ENCODE peak calls at places on chromosomes 5 and 9, in eight cellular contexts. X, N, O, Z, W, H, P and Y are unnamed samples.
A peak's percentile ranks its signal among the peaks of the same experiment; 100 is the strongest.

GRCh38 chr5:64707191-64707590 is 16.9 kb downstream of the SHISAL2B start:
- DNase-seq in O (no peak), H (no peak), W (no peak), P (no peak), N (no peak), Z (no peak), X (no peak), Y (no peak)

GRCh38 chr9:15246688-15247087 is 60.3 kb downstream of the TTC39B start:
- DNase-seq in Z (no peak), W (no peak), X (no peak), O (no peak), N (peak; percentile 91), H (peak; percentile 59), P (no peak), Y (no peak)

GRCh38 chr5:6467591-6467990 is 18.9 kb downstream of the UBE2QL1 start:
- DNase-seq in W (no peak), H (no peak), N (no peak), P (no peak), O (no peak), X (no peak), Z (no peak), Y (no peak)

GRCh38 chr9:91546574-91546973 is 122.9 kb upstream of the NFIL3 start:
- DNase-seq in P (no peak), H (no peak), N (peak; percentile 91), O (no peak), X (no peak), W (no peak), Z (no peak), Y (no peak)

GRCh38 chr9:106420511-106420944 is 442.4 kb upstream of the ZNF462 start:
- DNase-seq in N (peak; percentile 57), X (peak; percentile 76), Z (no peak), H (no peak), O (no peak), W (peak; percentile 77), P (no peak), Y (no peak)

GRCh38 chr5:31445041-31445600 is 86.8 kb downstream of the DROSHA start:
- DNase-seq in Z (no peak), X (no peak), W (no peak), O (no peak), N (no peak), H (no peak), P (no peak), Y (no peak)

GRCh38 chr9:121963542-121963995 is 129.5 kb downstream of the TTLL11 start:
- DNase-seq in X (no peak), W (peak; percentile 76), P (no peak), O (no peak), N (peak; percentile 98), Z (no peak), H (peak; percentile 84), Y (no peak)

GRCh38 chr5:171484460-171484899 is 65.0 kb downstream of the FGF18 start:
- DNase-seq in N (no peak), X (no peak), O (no peak), H (peak; percentile 33), Z (no peak), W (no peak), P (no peak), Y (no peak)

GRCh38 chr9:130995399-130995941 is 13.5 kb upstream of the LAMC3 start:
- DNase-seq in P (peak; percentile 32), Z (no peak), N (no peak), H (peak; percentile 18), W (peak; percentile 59), O (no peak), X (no peak), Y (peak; percentile 8)

GRCh38 chr9:97411789-97412627 is at the start of gene TDRD7:
- DNase-seq in P (peak; percentile 84), Z (peak; percentile 85), H (peak; percentile 82), O (no peak), X (peak; percentile 50), W (peak; percentile 14), N (peak; percentile 28), Y (no peak)

GRCh38 chr9:105132576-105132975 is 111.9 kb upstream of the SLC44A1 start:
- DNase-seq in W (no peak), Z (no peak), O (no peak), N (no peak), X (no peak), H (no peak), P (no peak), Y (peak; percentile 69)

GRCh38 chr5:35464757-35465156 is 152.9 kb upstream of the SPEF2 start:
- DNase-seq in H (no peak), Z (no peak), O (no peak), W (no peak), N (no peak), X (no peak), P (no peak), Y (no peak)

GRCh38 chr5:126865299-126865698 is 88.4 kb downstream of the LMNB1 start:
- DNase-seq in Z (no peak), H (peak; percentile 32), P (no peak), O (peak; percentile 31), W (no peak), N (peak; percentile 50), X (no peak), Y (no peak)

GRCh38 chr9:131995382-131995781 is 84.3 kb downstream of the MED27 start:
- DNase-seq in W (no peak), H (no peak), P (no peak), Z (no peak), O (no peak), N (peak; percentile 70), X (no peak), Y (no peak)

GRCh38 chr9:114677418-114677817 is 4.6 kb downstream of the TEX48 start:
- DNase-seq in H (peak; percentile 97), P (no peak), N (peak; percentile 99), O (no peak), Z (peak; percentile 84), X (no peak), W (peak; percentile 99), Y (peak; percentile 99)
- H3K4me3 ChIP-seq in H (peak overlapping the region; percentile 5), P (no peak overlapping the region), N (no peak overlapping the region), O (no peak overlapping the region), Z (no peak overlapping the region), X (no peak overlapping the region), W (no peak overlapping the region), Y (no peak overlapping the region)

GRCh38 chr9:93039456-93039855 is 19.0 kb upstream of the SUSD3 start:
- DNase-seq in N (no peak), O (no peak), Z (no peak), X (no peak), W (no peak), P (no peak), H (no peak), Y (no peak)

GRCh38 chr9:93039976-93040375 is 18.5 kb upstream of the SUSD3 start:
- DNase-seq in P (no peak), O (no peak), W (no peak), X (no peak), N (no peak), Z (no peak), H (no peak), Y (no peak)

GRCh38 chr9:93040409-93040808 is 18.1 kb upstream of the SUSD3 start:
- DNase-seq in N (no peak), Z (no peak), H (no peak), P (no peak), X (no peak), O (no peak), W (no peak), Y (no peak)

GRCh38 chr9:93037476-93037971 is 21.0 kb upstream of the SUSD3 start:
- DNase-seq in Z (no peak), W (no peak), O (no peak), H (no peak), X (no peak), P (no peak), N (no peak), Y (no peak)

DNA sequence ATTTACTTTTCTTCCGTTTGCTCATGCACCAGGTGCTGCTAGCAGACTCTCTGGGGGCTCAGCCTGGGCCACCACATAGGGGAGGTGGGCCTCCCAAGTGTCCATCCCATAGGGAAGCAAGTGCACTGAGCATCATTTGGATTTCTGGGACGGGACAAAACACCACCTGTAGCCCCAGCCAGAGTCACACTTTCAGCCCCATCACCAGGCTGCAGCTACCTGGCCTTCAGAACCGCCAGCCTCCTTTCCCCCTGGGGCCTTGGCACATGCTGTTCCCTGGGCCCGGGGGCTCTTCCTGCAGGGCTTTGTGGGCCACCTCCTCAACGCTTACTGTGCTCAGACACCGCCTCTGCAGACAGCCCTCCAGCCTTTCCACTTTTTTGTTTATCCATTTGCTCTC is 19.6 kb upstream of the SUSD3 start:
- DNase-seq in O (no peak), H (no peak), N (no peak), P (no peak), Z (no peak), X (no peak), W (no peak), Y (no peak)
- TF ChIP-seq CTCF in O (no peak), H (no peak), N (no peak), P (no peak), Z (no peak), X (no peak), W (no peak), Y (no peak)

GRCh38 chr9:123893831-123894460 is 36.0 kb downstream of the DENND1A start:
- DNase-seq in N (peak; percentile 10), W (no peak), X (no peak), Z (no peak), H (no peak), P (no peak), O (peak; percentile 7), Y (no peak)

GRCh38 chr9:123887837-123888236 is 42.1 kb downstream of the DENND1A start:
- DNase-seq in P (no peak), Z (no peak), W (no peak), O (no peak), H (no peak), N (no peak), X (no peak), Y (no peak)

GRCh38 chr9:123894822-123895221 is 35.1 kb downstream of the DENND1A start:
- DNase-seq in O (peak; percentile 17), P (no peak), Z (no peak), H (no peak), N (no peak), W (no peak), X (no peak), Y (no peak)

GRCh38 chr9:123893146-123893545 is 36.8 kb downstream of the DENND1A start:
- DNase-seq in P (no peak), Z (no peak), W (no peak), O (no peak), N (no peak), X (no peak), H (no peak), Y (no peak)
- H3K4me3 ChIP-seq in P (no peak overlapping the region), Z (no peak overlapping the region), W (no peak overlapping the region), O (no peak overlapping the region), N (no peak overlapping the region), X (no peak overlapping the region), H (no peak overlapping the region), Y (no peak overlapping the region)

GRCh38 chr9:36137392-36138004 is 965 bp downstream of the GLIPR2 start:
- DNase-seq in W (no peak), N (no peak), X (no peak), O (no peak), H (peak; percentile 44), Z (no peak), P (no peak), Y (no peak)

GRCh38 chr9:36134761-36135505 is 1.6 kb upstream of the GLIPR2 start:
- DNase-seq in O (no peak), P (no peak), N (no peak), W (no peak), X (no peak), Z (no peak), H (no peak), Y (no peak)

GRCh38 chr9:36135791-36136276 is 699 bp upstream of the GLIPR2 start:
- DNase-seq in H (no peak), O (no peak), W (no peak), P (no peak), X (no peak), Z (no peak), N (no peak), Y (no peak)

GRCh38 chr9:36136894-36137391 is 410 bp downstream of the GLIPR2 start:
- DNase-seq in O (no peak), N (no peak), H (no peak), Z (no peak), W (no peak), P (no peak), X (no peak), Y (no peak)

GRCh38 chr9:36136277-36136893 is at the start of gene GLIPR2:
- DNase-seq in H (peak; percentile 55), O (no peak), P (peak; percentile 68), Z (peak; percentile 80), X (no peak), W (no peak), N (peak; percentile 29), Y (no peak)
- TF ChIP-seq CTCF in H (peak; percentile 23), O (peak; percentile 31), P (peak; percentile 18), Z (no peak), X (no peak), W (peak; percentile 18), N (no peak), Y (no peak)